ENCODE peak calls at places on chromosomes 12 and 14, in seven cellular contexts. I is sigmoid colon, F is IMR-90, X is uterus, G is H9, D is mammary epithelial cell, V is tibial nerve. U is an unnamed sample.

GRCh38 chr12:104496336-104496735 is 39.6 kb downstream of the CHST11 start:
- DNase-seq in D (no peak), F (peak; percentile 13), V (no peak), I (no peak), G (no peak), X (no peak), U (no peak)

GRCh38 chr12:21991526-21991925 is 50.3 kb upstream of the ABCC9 start:
- DNase-seq in V (no peak), G (no peak), D (no peak), F (no peak), X (no peak), I (no peak), U (no peak)

GRCh38 chr12:108312073-108312884 is 26.8 kb downstream of the CMKLR1 start:
- DNase-seq in F (no peak), V (no peak), I (no peak), X (no peak), D (no peak), G (no peak), U (no peak)

GRCh38 chr12:3350432-3350831 is 140.6 kb upstream of the PRMT8 start:
- DNase-seq in G (no peak), F (no peak), X (no peak), I (no peak), D (no peak), V (no peak), U (no peak)

GRCh38 chr12:67426067-67426466 is 156.9 kb downstream of the CAND1 start:
- DNase-seq in I (no peak), F (peak; percentile 80), G (no peak), V (no peak), D (no peak), X (no peak), U (peak; percentile 75)

GRCh38 chr12:47028981-47029708 is 50.3 kb upstream of the PCED1B start:
- DNase-seq in G (no peak), V (no peak), F (no peak), X (no peak), D (peak; percentile 13), I (no peak), U (no peak)

GRCh38 chr12:108640802-108641445 is 7.2 kb upstream of the SELPLG start:
- DNase-seq in I (peak; percentile 82), V (no peak), D (peak; percentile 40), F (peak; percentile 59), G (peak; percentile 26), X (peak; percentile 65), U (peak; percentile 52)

GRCh38 chr12:99137124-99137845 is 492.2 kb downstream of the APAF1 start:
- DNase-seq in G (peak; percentile 52), D (no peak), F (no peak), V (no peak), X (no peak), I (no peak), U (no peak)

GRCh38 chr12:132586929-132587328 is 23.5 kb downstream of the LRCOL1 start:
- DNase-seq in X (no peak), F (no peak), I (no peak), G (no peak), D (no peak), V (no peak), U (no peak)
- H3K27me3 ChIP-seq in X (no peaks in the 10 kb centered on the region), F (peaks cover 6% of the 10 kb centered on the region), I (no peaks in the 10 kb centered on the region), G (peaks cover 44% of the 10 kb centered on the region), D (no peaks in the 10 kb centered on the region), V (peaks cover 4% of the 10 kb centered on the region), U (peaks cover 9% of the 10 kb centered on the region)

GRCh38 chr14:77490347-77490986 is 8.1 kb downstream of the ISM2 start:
- DNase-seq in I (no peak), V (no peak), X (no peak), G (no peak), D (no peak), F (no peak), U (no peak)
- H3K27me3 ChIP-seq in I (no peaks in the 10 kb centered on the region), V (no peaks in the 10 kb centered on the region), X (no peaks in the 10 kb centered on the region), G (no peaks in the 10 kb centered on the region), D (no peaks in the 10 kb centered on the region), F (peaks cover 3% of the 10 kb centered on the region), U (no peaks in the 10 kb centered on the region)

GRCh38 chr12:81294325-81295190 is 216.7 kb downstream of the ACSS3 start:
- DNase-seq in X (no peak), G (no peak), I (no peak), F (no peak), V (no peak), D (no peak), U (no peak)

GRCh38 chr12:81284137-81284536 is 206.3 kb downstream of the ACSS3 start:
- DNase-seq in G (peak; percentile 44), X (no peak), D (peak; percentile 17), F (peak; percentile 4), I (no peak), V (no peak), U (no peak)

GRCh38 chr12:81288651-81289050 is 210.8 kb downstream of the ACSS3 start:
- DNase-seq in G (no peak), X (no peak), D (no peak), I (no peak), V (no peak), F (no peak), U (no peak)
- H3K27me3 ChIP-seq in G (no peaks in the 10 kb centered on the region), X (peaks cover 3% of the 10 kb centered on the region), D (no peaks in the 10 kb centered on the region), I (no peaks in the 10 kb centered on the region), V (no peaks in the 10 kb centered on the region), F (no peaks in the 10 kb centered on the region), U (no peaks in the 10 kb centered on the region)

DNA sequence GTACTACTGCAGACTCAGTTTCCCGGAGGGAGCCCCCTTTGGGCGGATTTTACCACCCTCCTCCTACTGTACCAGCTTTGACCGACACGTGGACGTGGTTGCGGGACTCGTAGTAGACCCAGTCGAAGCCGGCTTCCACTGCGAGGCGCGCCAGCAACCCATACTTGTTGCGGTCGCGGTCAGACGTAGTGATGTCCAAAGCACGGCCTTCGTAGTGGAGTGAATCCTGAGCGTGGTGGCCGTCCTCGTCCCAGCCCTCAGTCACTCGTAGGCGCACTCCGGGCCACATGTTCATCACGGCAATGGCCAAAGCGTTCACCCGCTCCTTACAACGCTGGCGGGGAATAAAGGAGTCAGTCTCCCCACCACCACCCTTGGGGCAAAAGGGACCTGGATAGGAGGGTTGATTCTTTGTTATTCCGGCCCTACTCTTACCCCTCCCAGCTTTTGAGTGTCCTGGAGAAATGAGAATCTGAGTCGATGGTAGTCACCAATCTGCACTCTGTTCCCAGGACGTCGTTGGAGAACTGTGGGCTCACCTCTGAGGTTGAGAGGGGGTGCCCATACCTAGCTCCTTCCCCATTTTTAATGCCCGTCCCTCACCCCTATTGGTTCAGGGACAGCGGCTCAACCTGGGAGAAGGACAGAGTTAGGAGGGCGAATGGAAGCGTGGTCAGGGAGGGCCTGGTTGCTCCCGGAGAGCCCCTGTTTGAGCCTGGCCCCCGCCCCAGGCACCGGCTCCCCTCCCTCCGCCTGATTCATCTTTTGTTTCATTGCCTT is 3.4 kb downstream of the DHH start:
- DNase-seq in F (no peak), D (no peak), X (no peak), V (no peak), I (no peak), G (peak; percentile 47), U (no peak)
- H3K27me3 ChIP-seq in F (peaks cover 30% of the 10 kb centered on the region), D (peaks cover 44% of the 10 kb centered on the region), X (no peaks in the 10 kb centered on the region), V (peaks cover 50% of the 10 kb centered on the region), I (peaks cover 61% of the 10 kb centered on the region), G (peaks cover 72% of the 10 kb centered on the region), U (peaks cover 12% of the 10 kb centered on the region)